ENCODE peak calls at places on chromosomes 11 and 22, in five cellular contexts. X, P, V, J and Y are unnamed samples. For H3K36me3, the result is how much of the 10 kb centered on the place peaks cover.

GRCh38 chr11:12769834-12770345 is 95.7 kb downstream of the TEAD1 start:
- DNase-seq in X (no peak), P (no peak), V (no peak), J (peak), Y (no peak)

GRCh38 chr11:102530558-102530957 is at the start of gene MMP7:
- DNase-seq in X (no peak), P (no peak), V (no peak), J (peak), Y (no peak)

GRCh38 chr11:1880746-1881441 is 10.8 kb downstream of the PRR33 start:
- DNase-seq in X (no peak), P (no peak), V (peak), J (no peak), Y (no peak)

GRCh38 chr22:44025171-44026065 is 1.3 kb downstream of the PARVB start:
- DNase-seq in X (peak), P (no peak), V (peak), J (no peak), Y (no peak)

GRCh38 chr11:5339771-5340322 is 3.5 kb downstream of the OR51B5 start:
- DNase-seq in X (no peak), P (no peak), V (no peak), J (no peak), Y (no peak)

GRCh38 chr11:60718524-60719316 is 5.8 kb upstream of the MS4A18 start:
- DNase-seq in X (no peak), P (no peak), V (no peak), J (no peak), Y (no peak)

GRCh38 chr11:33135216-33135615 is 26.1 kb downstream of the CSTF3 start:
- DNase-seq in X (no peak), P (no peak), V (no peak), J (peak), Y (no peak)

GRCh38 chr11:62882811-62883496 is 2.3 kb downstream of the SLC3A2 start:
- DNase-seq in X (no peak), P (no peak), V (no peak), J (no peak), Y (no peak)

GRCh38 chr11:119148855-119149370 is at the start of gene ABCG4:
- DNase-seq in X (no peak), P (peak), V (no peak), J (no peak), Y (no peak)

GRCh38 chr11:60786811-60787567 is 1.9 kb downstream of the MS4A10 start:
- DNase-seq in X (peak), P (peak), V (peak), J (peak), Y (no peak)

GRCh38 chr11:101326141-101326540 is 196.5 kb upstream of the PGR start:
- DNase-seq in X (no peak), P (no peak), V (no peak), J (no peak), Y (no peak)

GRCh38 chr11:77093987-77094840 is 8.4 kb upstream of the OMP start:
- DNase-seq in X (no peak), P (no peak), V (no peak), J (no peak), Y (no peak)

GRCh38 chr11:123594921-123595320 is 59.5 kb downstream of the SCN3B start:
- DNase-seq in X (no peak), P (no peak), V (no peak), J (no peak), Y (no peak)

GRCh38 chr22:44094751-44095302 is 70.7 kb downstream of the PARVB start:
- DNase-seq in X (no peak), P (peak), V (no peak), J (no peak), Y (no peak)

GRCh38 chr11:14454861-14455632 is 44.6 kb downstream of the COPB1 start:
- DNase-seq in X (no peak), P (no peak), V (no peak), J (no peak), Y (no peak)

GRCh38 chr11:131052367-131052766 is 136.1 kb upstream of the SNX19 start:
- DNase-seq in X (no peak), P (no peak), V (no peak), J (no peak), Y (no peak)

GRCh38 chr11:133966924-133967598 is 10.3 kb upstream of the IGSF9B start:
- DNase-seq in X (no peak), P (peak), V (peak), J (no peak), Y (no peak)

GRCh38 chr11:115724709-115725108 is 220.5 kb upstream of the CADM1 start:
- DNase-seq in X (no peak), P (no peak), V (no peak), J (no peak), Y (no peak)

GRCh38 chr22:39207141-39208012 is 37.4 kb downstream of the PDGFB start:
- DNase-seq in X (no peak), P (no peak), V (peak), J (no peak), Y (no peak)

GRCh38 chr11:67400942-67401494 is 640 bp downstream of the PPP1CA start:
- DNase-seq in X (no peak), P (no peak), V (no peak), J (no peak), Y (no peak)

GRCh38 chr11:115580927-115581680 is 76.9 kb upstream of the CADM1 start:
- DNase-seq in X (no peak), P (peak), V (no peak), J (no peak), Y (no peak)

GRCh38 chr11:116835042-116835772 is 2.2 kb downstream of the APOA1 start:
- DNase-seq in X (no peak), P (no peak), V (no peak), J (no peak), Y (no peak)

GRCh38 chr11:134652586-134653255 is 240.7 kb upstream of the B3GAT1 start:
- DNase-seq in X (peak), P (no peak), V (no peak), J (no peak), Y (no peak)

GRCh38 chr22:42344391-42344861 is 74.0 kb upstream of the TCF20 start:
- DNase-seq in X (no peak), P (peak), V (peak), J (peak), Y (peak)

GRCh38 chr22:24107668-24108067 is 73.6 kb upstream of the SUSD2 start:
- DNase-seq in X (peak), P (peak), V (peak), J (peak), Y (peak)

GRCh38 chr11:71089571-71089970 is 162.8 kb downstream of the SHANK2 start:
- DNase-seq in X (no peak), P (no peak), V (no peak), J (no peak), Y (no peak)
- H3K36me3 ChIP-seq in X (under half), P (under half), V (under half), J (under half), Y (under half)

DNA sequence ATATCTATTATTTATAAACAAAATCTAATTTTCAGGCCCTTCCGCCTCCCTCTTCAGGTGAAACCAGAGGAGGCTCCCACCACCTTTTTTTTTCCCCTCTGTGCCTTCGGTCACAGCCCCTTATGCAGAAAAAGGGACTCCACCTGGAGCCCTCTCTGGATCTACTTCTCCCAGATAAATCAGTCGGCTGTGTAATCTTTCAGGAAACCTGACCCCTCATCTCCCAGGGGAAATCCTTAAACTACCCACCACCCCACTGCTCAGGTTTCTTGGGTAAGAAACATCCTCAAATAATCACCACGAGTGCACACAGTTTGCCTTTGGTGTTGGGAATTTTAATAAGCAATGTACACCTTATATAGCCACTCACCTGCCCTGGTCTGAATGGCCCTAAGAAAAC is 104.2 kb downstream of the NAV2 start:
- DNase-seq in X (no peak), P (no peak), V (no peak), J (no peak), Y (no peak)
- H3K27ac ChIP-seq in X (no peak), P (no peak), V (no peak), J (no peak), Y (no peak)

GRCh38 chr11:71446150-71446549 is 2.0 kb downstream of the DHCR7 start:
- DNase-seq in X (no peak), P (no peak), V (no peak), J (no peak), Y (no peak)
- H3K4me3 ChIP-seq in X (no peak), P (no peak), V (no peak), J (no peak), Y (no peak)

GRCh38 chr11:8702598-8702915 is 20.0 kb downstream of the RPL27A start:
- DNase-seq in X (no peak), P (no peak), V (no peak), J (no peak), Y (no peak)
- H3K36me3 ChIP-seq in X (half or more), P (under half), V (under half), J (under half), Y (under half)

GRCh38 chr11:72316984-72317383 is 73.0 kb upstream of the PHOX2A start:
- DNase-seq in X (no peak), P (no peak), V (no peak), J (no peak), Y (no peak)

GRCh38 chr11:72314600-72315386 is 70.8 kb upstream of the PHOX2A start:
- DNase-seq in X (no peak), P (no peak), V (no peak), J (no peak), Y (no peak)

GRCh38 chr11:72321381-72321996 is 77.5 kb upstream of the PHOX2A start:
- DNase-seq in X (no peak), P (no peak), V (no peak), J (peak), Y (no peak)

GRCh38 chr11:72317982-72318381 is 74.0 kb upstream of the PHOX2A start:
- DNase-seq in X (no peak), P (no peak), V (no peak), J (no peak), Y (no peak)

DNA sequence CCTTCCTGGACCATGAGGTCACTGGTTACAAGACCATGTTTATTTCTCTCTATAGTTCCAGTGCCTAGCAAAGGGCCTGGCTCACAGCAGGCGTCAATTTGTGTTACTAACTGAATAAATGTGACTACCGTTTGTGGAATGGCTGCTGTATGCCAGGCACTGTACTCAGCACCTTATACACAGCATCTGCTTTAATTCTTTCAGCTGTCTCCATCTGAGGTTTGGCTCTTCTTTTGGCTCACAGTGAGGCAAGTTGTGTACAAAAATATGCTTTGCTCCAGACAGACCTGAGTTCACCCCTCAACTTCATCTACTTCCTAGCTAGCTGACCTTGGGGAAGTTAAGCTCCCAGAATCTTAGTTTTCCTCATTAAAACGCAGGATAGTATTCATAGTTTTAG is 75.3 kb upstream of the PHOX2A start:
- DNase-seq in X (no peak), P (no peak), V (no peak), J (no peak), Y (no peak)
- H3K27ac ChIP-seq in X (no peak), P (no peak), V (no peak), J (no peak), Y (no peak)